ENCODE peak calls at places on chromosomes 12 and 14, in eight cellular contexts. One of them, this sample, is unnamed. For H3K9me3, the result is how much of the 10 kb centered on the place peaks cover.

GRCh38 chr14:100375273-100375962 is 52.3 kb downstream of the SLC25A47 start:
- DNase-seq in mucosa of descending colon: peak
- DNase-seq in upper lobe of right lung: peak
- DNase-seq in tibial artery: peak
- DNase-seq in stomach: peak
- DNase-seq in sigmoid colon: peak
- DNase-seq in Peyer's patch: peak
- DNase-seq in ascending aorta: peak
- DNase-seq in this sample: peak

GRCh38 chr14:68749487-68750475 is 43.1 kb downstream of the ZFP36L1 start:
- DNase-seq in mucosa of descending colon: no peak
- DNase-seq in upper lobe of right lung: no peak
- DNase-seq in tibial artery: no peak
- DNase-seq in stomach: no peak
- DNase-seq in sigmoid colon: peak
- DNase-seq in Peyer's patch: no peak
- DNase-seq in ascending aorta: no peak
- DNase-seq in this sample: no peak

GRCh38 chr12:69662764-69663163 is 36.3 kb downstream of the BEST3 start:
- DNase-seq in mucosa of descending colon: no peak
- DNase-seq in upper lobe of right lung: no peak
- DNase-seq in tibial artery: no peak
- DNase-seq in stomach: no peak
- DNase-seq in sigmoid colon: no peak
- DNase-seq in Peyer's patch: no peak
- DNase-seq in ascending aorta: no peak
- DNase-seq in this sample: no peak

GRCh38 chr12:109600481-109600880 is 26.9 kb downstream of the MVK start:
- DNase-seq in mucosa of descending colon: no peak
- DNase-seq in upper lobe of right lung: no peak
- DNase-seq in tibial artery: no peak
- DNase-seq in stomach: no peak
- DNase-seq in sigmoid colon: no peak
- DNase-seq in Peyer's patch: no peak
- DNase-seq in ascending aorta: no peak
- DNase-seq in this sample: no peak

GRCh38 chr14:39293629-39294028 is 59.9 kb downstream of the MIA2 start:
- DNase-seq in mucosa of descending colon: no peak
- DNase-seq in upper lobe of right lung: no peak
- DNase-seq in tibial artery: no peak
- DNase-seq in stomach: no peak
- DNase-seq in sigmoid colon: no peak
- DNase-seq in Peyer's patch: no peak
- DNase-seq in ascending aorta: no peak
- DNase-seq in this sample: no peak

GRCh38 chr14:32469388-32470160 is 140.5 kb downstream of the AKAP6 start:
- DNase-seq in mucosa of descending colon: no peak
- DNase-seq in upper lobe of right lung: no peak
- DNase-seq in tibial artery: no peak
- DNase-seq in stomach: no peak
- DNase-seq in sigmoid colon: no peak
- DNase-seq in Peyer's patch: no peak
- DNase-seq in ascending aorta: no peak
- DNase-seq in this sample: no peak

GRCh38 chr14:37546621-37547447 is 48.2 kb downstream of the FOXA1 start:
- DNase-seq in mucosa of descending colon: no peak
- DNase-seq in upper lobe of right lung: no peak
- DNase-seq in tibial artery: no peak
- DNase-seq in stomach: no peak
- DNase-seq in sigmoid colon: no peak
- DNase-seq in Peyer's patch: no peak
- DNase-seq in ascending aorta: no peak
- DNase-seq in this sample: no peak

GRCh38 chr12:95117178-95117599 is 43.8 kb upstream of the NR2C1 start:
- DNase-seq in mucosa of descending colon: no peak
- DNase-seq in upper lobe of right lung: no peak
- DNase-seq in tibial artery: peak
- DNase-seq in stomach: peak
- DNase-seq in sigmoid colon: peak
- DNase-seq in Peyer's patch: no peak
- DNase-seq in ascending aorta: peak
- DNase-seq in this sample: peak

GRCh38 chr12:67681941-67682340 is 33.4 kb downstream of the DYRK2 start:
- DNase-seq in mucosa of descending colon: no peak
- DNase-seq in upper lobe of right lung: no peak
- DNase-seq in tibial artery: no peak
- DNase-seq in stomach: no peak
- DNase-seq in sigmoid colon: no peak
- DNase-seq in Peyer's patch: no peak
- DNase-seq in ascending aorta: no peak
- DNase-seq in this sample: no peak

GRCh38 chr12:10718279-10718821 is 4.8 kb downstream of the YBX3 start:
- DNase-seq in mucosa of descending colon: no peak
- DNase-seq in upper lobe of right lung: no peak
- DNase-seq in tibial artery: no peak
- DNase-seq in stomach: no peak
- DNase-seq in sigmoid colon: no peak
- DNase-seq in Peyer's patch: no peak
- DNase-seq in ascending aorta: no peak
- DNase-seq in this sample: no peak

GRCh38 chr12:25904442-25904841 is 54.0 kb upstream of the RASSF8 start:
- DNase-seq in mucosa of descending colon: no peak
- DNase-seq in upper lobe of right lung: no peak
- DNase-seq in tibial artery: no peak
- DNase-seq in stomach: no peak
- DNase-seq in sigmoid colon: no peak
- DNase-seq in Peyer's patch: no peak
- DNase-seq in ascending aorta: no peak
- DNase-seq in this sample: no peak

GRCh38 chr12:106582661-106583577 is at the start of gene RFX4:
- DNase-seq in mucosa of descending colon: no peak
- DNase-seq in upper lobe of right lung: no peak
- DNase-seq in tibial artery: no peak
- DNase-seq in stomach: no peak
- DNase-seq in sigmoid colon: no peak
- DNase-seq in Peyer's patch: no peak
- DNase-seq in ascending aorta: no peak
- DNase-seq in this sample: no peak

GRCh38 chr12:63206494-63206893 is 55.5 kb upstream of the AVPR1A start:
- DNase-seq in mucosa of descending colon: no peak
- DNase-seq in upper lobe of right lung: no peak
- DNase-seq in tibial artery: no peak
- DNase-seq in stomach: no peak
- DNase-seq in sigmoid colon: no peak
- DNase-seq in Peyer's patch: no peak
- DNase-seq in ascending aorta: no peak
- DNase-seq in this sample: no peak

GRCh38 chr12:1553987-1554982 is 40.1 kb downstream of the FBXL14 start:
- DNase-seq in mucosa of descending colon: no peak
- DNase-seq in upper lobe of right lung: peak
- DNase-seq in tibial artery: no peak
- DNase-seq in stomach: no peak
- DNase-seq in sigmoid colon: no peak
- DNase-seq in Peyer's patch: no peak
- DNase-seq in ascending aorta: no peak
- DNase-seq in this sample: no peak

GRCh38 chr14:54691525-54692260 is 124.8 kb downstream of the SAMD4A start:
- DNase-seq in mucosa of descending colon: peak
- DNase-seq in upper lobe of right lung: peak
- DNase-seq in tibial artery: peak
- DNase-seq in stomach: peak
- DNase-seq in sigmoid colon: peak
- DNase-seq in Peyer's patch: peak
- DNase-seq in ascending aorta: peak
- DNase-seq in this sample: peak

GRCh38 chr14:25032092-25032784 is 17.7 kb downstream of the STXBP6 start:
- DNase-seq in mucosa of descending colon: no peak
- DNase-seq in upper lobe of right lung: no peak
- DNase-seq in tibial artery: no peak
- DNase-seq in stomach: no peak
- DNase-seq in sigmoid colon: no peak
- DNase-seq in Peyer's patch: no peak
- DNase-seq in ascending aorta: no peak
- DNase-seq in this sample: no peak

GRCh38 chr12:23140710-23141109 is 515.7 kb downstream of the ETNK1 start:
- DNase-seq in mucosa of descending colon: no peak
- DNase-seq in upper lobe of right lung: no peak
- DNase-seq in tibial artery: no peak
- DNase-seq in stomach: no peak
- DNase-seq in sigmoid colon: no peak
- DNase-seq in Peyer's patch: no peak
- DNase-seq in ascending aorta: no peak
- DNase-seq in this sample: no peak
- H3K9me3 ChIP-seq in mucosa of descending colon: under half
- H3K9me3 ChIP-seq in upper lobe of right lung: under half
- H3K9me3 ChIP-seq in tibial artery: under half
- H3K9me3 ChIP-seq in stomach: under half
- H3K9me3 ChIP-seq in sigmoid colon: under half
- H3K9me3 ChIP-seq in Peyer's patch: under half
- H3K9me3 ChIP-seq in ascending aorta: under half
- H3K9me3 ChIP-seq in this sample: under half

GRCh38 chr12:103542078-103542477 is 45.0 kb upstream of the STAB2 start:
- DNase-seq in mucosa of descending colon: no peak
- DNase-seq in upper lobe of right lung: no peak
- DNase-seq in tibial artery: no peak
- DNase-seq in stomach: no peak
- DNase-seq in sigmoid colon: no peak
- DNase-seq in Peyer's patch: no peak
- DNase-seq in ascending aorta: no peak
- DNase-seq in this sample: no peak

GRCh38 chr12:103548622-103549601 is 38.2 kb upstream of the STAB2 start:
- DNase-seq in mucosa of descending colon: peak
- DNase-seq in upper lobe of right lung: no peak
- DNase-seq in tibial artery: no peak
- DNase-seq in stomach: peak
- DNase-seq in sigmoid colon: peak
- DNase-seq in Peyer's patch: no peak
- DNase-seq in ascending aorta: peak
- DNase-seq in this sample: peak

GRCh38 chr12:103546959-103547358 is 40.1 kb upstream of the STAB2 start:
- DNase-seq in mucosa of descending colon: no peak
- DNase-seq in upper lobe of right lung: no peak
- DNase-seq in tibial artery: no peak
- DNase-seq in stomach: no peak
- DNase-seq in sigmoid colon: no peak
- DNase-seq in Peyer's patch: no peak
- DNase-seq in ascending aorta: no peak
- DNase-seq in this sample: no peak

DNA sequence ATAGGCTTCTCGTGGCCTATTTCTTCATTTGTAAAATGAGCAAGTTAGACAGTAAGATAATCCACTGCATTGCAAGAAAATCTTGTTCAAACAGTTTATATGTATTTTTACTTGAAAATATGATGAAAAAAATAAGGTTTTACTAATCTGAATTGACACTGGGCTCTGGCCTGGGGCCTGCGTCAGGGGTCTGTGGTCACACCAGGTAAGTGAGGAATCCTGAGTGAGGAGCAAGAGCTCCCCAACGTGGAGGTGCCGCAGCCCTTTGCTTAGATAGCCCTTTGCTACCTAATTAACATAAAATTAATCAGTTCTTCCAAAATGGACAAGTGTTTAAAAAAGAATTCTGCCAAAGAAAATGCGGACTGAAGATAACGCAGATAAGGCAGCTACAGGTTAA is 39.1 kb upstream of the STAB2 start:
- DNase-seq in mucosa of descending colon: no peak
- DNase-seq in upper lobe of right lung: no peak
- DNase-seq in tibial artery: no peak
- DNase-seq in stomach: no peak
- DNase-seq in sigmoid colon: no peak
- DNase-seq in Peyer's patch: no peak
- DNase-seq in ascending aorta: no peak
- DNase-seq in this sample: no peak
- TF ChIP-seq CTCF in mucosa of descending colon: no peak
- TF ChIP-seq CTCF in upper lobe of right lung: no peak
- TF ChIP-seq CTCF in tibial artery: no peak
- TF ChIP-seq CTCF in stomach: no peak
- TF ChIP-seq CTCF in sigmoid colon: no peak
- TF ChIP-seq CTCF in Peyer's patch: no peak
- TF ChIP-seq CTCF in ascending aorta: no peak
- TF ChIP-seq CTCF in this sample: no peak

DNA sequence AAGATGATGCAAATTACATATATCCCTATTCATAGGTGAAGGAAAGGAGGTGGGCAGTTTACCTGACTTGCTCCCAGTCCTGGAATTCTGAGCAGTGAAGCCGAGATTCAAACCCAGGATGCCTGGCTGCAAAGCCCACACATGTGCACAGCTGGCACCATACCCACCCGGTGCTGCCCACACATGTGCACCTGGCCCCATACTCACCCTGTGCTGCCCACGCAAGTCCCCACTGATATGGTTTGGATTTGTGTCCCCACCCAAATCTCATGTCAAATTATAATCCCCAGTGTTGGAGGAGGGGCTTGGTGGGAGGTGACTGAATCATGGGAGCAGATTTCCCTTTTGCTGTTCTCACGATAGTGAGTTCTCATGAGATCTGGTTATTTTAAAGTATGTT is 179.2 kb upstream of the C14orf180 start:
- DNase-seq in mucosa of descending colon: no peak
- DNase-seq in upper lobe of right lung: no peak
- DNase-seq in tibial artery: no peak
- DNase-seq in stomach: no peak
- DNase-seq in sigmoid colon: no peak
- DNase-seq in Peyer's patch: no peak
- DNase-seq in ascending aorta: peak
- DNase-seq in this sample: peak
- H3K9me3 ChIP-seq in mucosa of descending colon: under half
- H3K9me3 ChIP-seq in upper lobe of right lung: under half
- H3K9me3 ChIP-seq in tibial artery: under half
- H3K9me3 ChIP-seq in stomach: under half
- H3K9me3 ChIP-seq in sigmoid colon: under half
- H3K9me3 ChIP-seq in Peyer's patch: under half
- H3K9me3 ChIP-seq in ascending aorta: under half
- H3K9me3 ChIP-seq in this sample: under half

DNA sequence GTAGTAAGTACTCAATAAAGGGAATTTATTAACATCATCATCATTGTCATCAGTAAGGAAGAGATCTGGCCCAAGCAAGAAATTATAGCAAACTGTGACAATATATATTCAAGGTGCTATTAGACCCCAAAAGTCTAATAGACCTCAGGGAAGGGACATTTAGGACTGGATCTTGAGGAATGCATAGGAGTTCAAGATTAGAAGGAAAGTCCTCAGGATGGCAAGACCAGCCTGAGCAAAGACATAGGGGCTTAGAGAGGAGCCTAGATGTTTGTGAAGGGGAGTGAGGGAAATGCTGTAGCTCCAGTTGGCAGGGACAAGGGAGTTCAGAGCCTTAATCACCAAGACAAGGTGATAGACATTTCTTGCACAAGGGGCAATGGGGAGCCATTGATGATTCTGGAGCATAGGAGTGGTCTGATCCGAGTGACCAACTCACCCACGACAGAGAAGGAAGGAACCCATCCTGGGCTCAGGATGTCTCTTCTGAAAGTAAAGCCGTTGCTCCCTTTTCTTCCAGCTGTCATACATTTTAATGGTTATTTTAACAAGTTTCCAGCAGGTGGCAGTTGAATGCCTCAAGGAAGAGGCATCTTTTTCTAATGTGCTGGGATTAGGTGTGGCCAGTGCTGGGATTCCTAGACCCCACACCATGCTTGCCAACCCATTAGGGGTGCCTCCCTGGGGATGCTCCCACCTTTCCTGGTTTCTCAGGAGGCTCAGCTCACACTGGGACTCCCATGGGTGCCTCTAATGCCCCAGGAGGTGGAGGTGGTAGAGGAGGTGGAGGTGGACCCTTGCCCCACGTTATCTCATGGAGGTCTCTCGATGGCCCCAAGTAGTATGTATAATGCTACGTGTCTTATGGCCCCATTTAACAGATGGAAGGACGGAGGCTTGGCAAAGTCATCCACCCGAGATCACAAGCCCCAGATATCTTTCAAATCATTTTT is 37.8 kb downstream of the PHETA1 start:
- DNase-seq in mucosa of descending colon: no peak
- DNase-seq in upper lobe of right lung: no peak
- DNase-seq in tibial artery: no peak
- DNase-seq in stomach: no peak
- DNase-seq in sigmoid colon: no peak
- DNase-seq in Peyer's patch: no peak
- DNase-seq in ascending aorta: no peak
- DNase-seq in this sample: no peak
- TF ChIP-seq CTCF in mucosa of descending colon: no peak
- TF ChIP-seq CTCF in upper lobe of right lung: peak
- TF ChIP-seq CTCF in tibial artery: peak
- TF ChIP-seq CTCF in stomach: no peak
- TF ChIP-seq CTCF in sigmoid colon: peak
- TF ChIP-seq CTCF in Peyer's patch: no peak
- TF ChIP-seq CTCF in ascending aorta: peak
- TF ChIP-seq CTCF in this sample: peak